ENCODE peak calls at places on chromosomes 3 and 15, in seven cellular contexts. One of them, this sample, is unnamed.

GRCh38 chr15:40660686-40661085 is 34.3 kb upstream of the RAD51 start:
- DNase-seq in H9: no peak
- DNase-seq in mesendoderm: no peak
- DNase-seq in IMR-90: no peak
- DNase-seq in neuronal stem cell: no peak
- DNase-seq in H1: no peak
- DNase-seq in trophoblast cell: no peak
- DNase-seq in this sample: no peak

GRCh38 chr3:105843895-105844500 is 24.8 kb downstream of the CBLB start:
- DNase-seq in H9: no peak
- DNase-seq in mesendoderm: no peak
- DNase-seq in IMR-90: no peak
- DNase-seq in neuronal stem cell: no peak
- DNase-seq in H1: no peak
- DNase-seq in trophoblast cell: no peak
- DNase-seq in this sample: no peak

GRCh38 chr3:113948015-113948917 is 453 bp downstream of the ZDHHC23 start:
- DNase-seq in H9: peak; percentile 81
- DNase-seq in mesendoderm: peak; percentile 76
- DNase-seq in IMR-90: no peak
- DNase-seq in neuronal stem cell: peak; percentile 47
- DNase-seq in H1: peak; percentile 29
- DNase-seq in trophoblast cell: peak; percentile 67
- DNase-seq in this sample: no peak

GRCh38 chr3:4907647-4908046 is 71.6 kb upstream of the BHLHE40 start:
- DNase-seq in H9: no peak
- DNase-seq in mesendoderm: no peak
- DNase-seq in IMR-90: no peak
- DNase-seq in neuronal stem cell: no peak
- DNase-seq in H1: no peak
- DNase-seq in trophoblast cell: no peak
- DNase-seq in this sample: no peak

GRCh38 chr3:142976621-142977398 is 13.3 kb upstream of the PAQR9 start:
- DNase-seq in H9: peak; percentile 45
- DNase-seq in mesendoderm: peak; percentile 65
- DNase-seq in IMR-90: peak; percentile 96
- DNase-seq in neuronal stem cell: no peak
- DNase-seq in H1: no peak
- DNase-seq in trophoblast cell: peak; percentile 71
- DNase-seq in this sample: peak; percentile 89

GRCh38 chr15:91202510-91202909 is 102.5 kb downstream of the SV2B start:
- DNase-seq in H9: no peak
- DNase-seq in mesendoderm: no peak
- DNase-seq in IMR-90: no peak
- DNase-seq in neuronal stem cell: no peak
- DNase-seq in H1: no peak
- DNase-seq in trophoblast cell: no peak
- DNase-seq in this sample: no peak

GRCh38 chr3:11784962-11785361 is 61.7 kb downstream of the TAMM41 start:
- DNase-seq in H9: peak; percentile 35
- DNase-seq in mesendoderm: peak; percentile 77
- DNase-seq in IMR-90: no peak
- DNase-seq in neuronal stem cell: no peak
- DNase-seq in H1: no peak
- DNase-seq in trophoblast cell: peak; percentile 90
- DNase-seq in this sample: peak; percentile 70

GRCh38 chr3:164459526-164460151 is 618.7 kb downstream of the SI start:
- DNase-seq in H9: no peak
- DNase-seq in mesendoderm: peak; percentile 41
- DNase-seq in IMR-90: no peak
- DNase-seq in neuronal stem cell: no peak
- DNase-seq in H1: no peak
- DNase-seq in trophoblast cell: no peak
- DNase-seq in this sample: no peak

GRCh38 chr3:133301194-133301593 is 98.7 kb upstream of the BFSP2 start:
- DNase-seq in H9: no peak
- DNase-seq in mesendoderm: no peak
- DNase-seq in IMR-90: peak; percentile 96
- DNase-seq in neuronal stem cell: no peak
- DNase-seq in H1: no peak
- DNase-seq in trophoblast cell: peak; percentile 66
- DNase-seq in this sample: peak; percentile 49

GRCh38 chr3:20458994-20459736 is 273.2 kb upstream of the SGO1 start:
- DNase-seq in H9: no peak
- DNase-seq in mesendoderm: no peak
- DNase-seq in IMR-90: no peak
- DNase-seq in neuronal stem cell: no peak
- DNase-seq in H1: no peak
- DNase-seq in trophoblast cell: peak; percentile 14
- DNase-seq in this sample: no peak

GRCh38 chr3:20462723-20463122 is 276.7 kb upstream of the SGO1 start:
- DNase-seq in H9: no peak
- DNase-seq in mesendoderm: no peak
- DNase-seq in IMR-90: no peak
- DNase-seq in neuronal stem cell: no peak
- DNase-seq in H1: no peak
- DNase-seq in trophoblast cell: peak; percentile 15
- DNase-seq in this sample: no peak

DNA sequence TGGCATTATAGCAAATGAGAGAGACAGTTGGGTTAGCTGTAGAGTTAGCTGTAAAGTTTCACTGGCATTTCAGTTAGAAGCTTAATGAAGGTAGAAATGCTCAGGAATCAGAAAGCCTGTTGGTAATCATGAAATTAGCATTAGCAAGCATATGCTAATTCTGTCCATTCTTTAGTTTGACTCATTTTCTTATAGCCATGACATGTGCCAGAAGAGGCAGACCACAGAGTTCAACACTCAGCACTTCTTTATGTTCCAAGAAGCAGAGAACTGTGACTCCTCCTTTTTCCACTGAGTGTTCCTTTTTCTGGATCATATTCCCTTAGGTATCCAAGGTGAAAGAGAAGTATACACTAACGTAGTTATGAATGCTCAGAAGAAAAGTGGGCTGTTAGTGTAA is 276.2 kb upstream of the SGO1 start:
- DNase-seq in H9: no peak
- DNase-seq in mesendoderm: no peak
- DNase-seq in IMR-90: no peak
- DNase-seq in neuronal stem cell: no peak
- DNase-seq in H1: no peak
- DNase-seq in trophoblast cell: no peak
- DNase-seq in this sample: no peak
- H3K4ac ChIP-seq in H9: no peak overlapping the region
- H3K4ac ChIP-seq in mesendoderm: no peak overlapping the region
- H3K4ac ChIP-seq in IMR-90: no peak overlapping the region
- H3K4ac ChIP-seq in neuronal stem cell: no peak overlapping the region
- H3K4ac ChIP-seq in H1: no peak overlapping the region
- H3K4ac ChIP-seq in trophoblast cell: no peak overlapping the region
- H3K4ac ChIP-seq in this sample: no peak overlapping the region

DNA sequence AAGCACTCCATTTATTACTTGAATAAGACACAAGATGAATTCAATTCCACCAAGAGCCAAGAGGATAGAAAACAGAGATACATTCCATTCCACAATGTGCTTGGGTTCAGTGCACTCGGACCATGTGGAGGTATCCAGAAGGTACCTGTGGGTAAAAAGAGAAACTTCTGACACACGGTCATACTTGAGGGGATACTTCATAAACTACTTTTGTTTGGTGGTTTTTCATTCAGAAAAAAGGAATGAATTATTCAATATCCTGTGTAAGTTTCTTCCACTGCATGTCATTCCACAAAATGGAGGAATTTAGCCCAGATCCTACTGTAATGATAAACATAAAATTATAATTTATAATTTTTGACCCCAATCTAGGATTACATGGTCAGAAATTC is 5.7 kb downstream of the TM4SF1 start:
- DNase-seq in H9: no peak
- DNase-seq in mesendoderm: no peak
- DNase-seq in IMR-90: no peak
- DNase-seq in neuronal stem cell: no peak
- DNase-seq in H1: no peak
- DNase-seq in trophoblast cell: no peak
- DNase-seq in this sample: no peak
- H3K27ac ChIP-seq in H9: no peak overlapping the region
- H3K27ac ChIP-seq in mesendoderm: no peak overlapping the region
- H3K27ac ChIP-seq in IMR-90: peak overlapping the region; percentile 67
- H3K27ac ChIP-seq in neuronal stem cell: no peak overlapping the region
- H3K27ac ChIP-seq in H1: no peak overlapping the region
- H3K27ac ChIP-seq in trophoblast cell: no peak overlapping the region
- H3K27ac ChIP-seq in this sample: no peak overlapping the region

DNA sequence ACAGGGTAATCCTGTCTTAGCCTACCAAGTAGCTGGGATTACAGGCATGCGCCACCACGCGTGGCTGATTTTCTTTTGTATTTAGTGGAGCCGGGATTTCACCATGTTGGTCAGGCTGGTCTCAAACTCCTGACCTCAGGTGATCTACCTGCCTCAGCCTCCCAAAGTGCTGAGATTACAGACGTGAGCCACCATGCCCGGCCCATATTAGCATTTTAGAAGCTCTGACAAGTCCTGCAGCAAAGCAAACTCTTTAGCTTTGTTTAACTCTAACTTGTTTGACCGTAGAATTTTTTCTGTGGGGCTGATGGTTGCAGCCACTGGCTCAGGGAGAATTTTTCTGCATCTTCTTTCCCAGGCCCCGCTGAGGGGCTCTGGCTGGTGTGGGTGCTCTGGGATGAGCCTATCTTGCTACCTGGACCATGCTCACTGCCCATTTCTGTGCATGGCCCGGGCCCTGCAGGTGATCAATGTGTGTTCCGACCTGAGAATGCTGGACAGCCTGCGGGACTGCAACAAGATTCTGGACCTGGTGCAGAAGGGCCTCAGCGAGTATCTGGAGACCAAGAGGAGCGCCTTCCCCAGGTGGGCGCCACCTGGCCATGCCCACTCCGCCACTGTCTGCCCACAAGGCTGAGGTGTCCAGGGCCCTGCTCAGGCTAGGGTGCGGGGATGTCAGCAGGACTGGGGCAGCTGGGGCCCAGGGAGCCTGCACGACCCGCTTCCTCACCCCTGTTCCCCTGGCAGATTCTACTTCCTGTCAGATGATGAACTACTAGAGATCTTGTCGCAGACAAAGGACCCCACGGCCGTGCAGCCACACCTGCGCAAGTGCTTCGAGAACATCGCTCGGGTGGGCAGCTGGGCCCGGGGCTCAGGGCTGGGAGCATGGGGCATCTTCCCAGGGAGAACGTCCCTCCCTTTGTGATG is 41.3 kb downstream of the DNAH1 start:
- DNase-seq in H9: no peak
- DNase-seq in mesendoderm: no peak
- DNase-seq in IMR-90: no peak
- DNase-seq in neuronal stem cell: no peak
- DNase-seq in H1: no peak
- DNase-seq in trophoblast cell: no peak
- DNase-seq in this sample: no peak
- H3K4ac ChIP-seq in H9: no peak overlapping the region
- H3K4ac ChIP-seq in mesendoderm: no peak overlapping the region
- H3K4ac ChIP-seq in IMR-90: no peak overlapping the region
- H3K4ac ChIP-seq in neuronal stem cell: no peak overlapping the region
- H3K4ac ChIP-seq in H1: no peak overlapping the region
- H3K4ac ChIP-seq in trophoblast cell: no peak overlapping the region
- H3K4ac ChIP-seq in this sample: no peak overlapping the region

DNA sequence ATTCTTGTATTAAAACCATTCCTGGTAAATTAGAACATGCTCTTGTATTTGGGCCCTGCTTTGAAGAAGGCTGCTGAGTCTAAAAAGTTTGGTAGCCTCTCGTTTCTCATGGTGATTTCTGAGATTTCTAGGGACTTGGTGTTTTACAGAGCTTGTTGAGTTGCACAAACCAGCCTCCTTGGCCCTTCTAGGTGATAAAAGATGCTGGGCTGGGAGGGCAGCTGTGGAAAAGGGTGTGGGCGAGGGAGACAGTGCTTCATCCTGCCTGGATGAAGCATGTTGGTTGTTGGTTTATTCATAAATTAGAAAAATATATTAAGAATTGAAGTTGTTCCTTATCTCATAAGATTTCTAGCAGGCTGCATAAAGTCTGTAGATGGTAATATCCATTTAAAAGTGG is 151.7 kb downstream of the IGF1R start:
- DNase-seq in H9: no peak
- DNase-seq in mesendoderm: peak; percentile 41
- DNase-seq in IMR-90: no peak
- DNase-seq in neuronal stem cell: no peak
- DNase-seq in H1: no peak
- DNase-seq in trophoblast cell: no peak
- DNase-seq in this sample: no peak
- H3K27ac ChIP-seq in H9: no peak overlapping the region
- H3K27ac ChIP-seq in mesendoderm: peak overlapping the region; percentile 89
- H3K27ac ChIP-seq in IMR-90: no peak overlapping the region
- H3K27ac ChIP-seq in neuronal stem cell: no peak overlapping the region
- H3K27ac ChIP-seq in H1: peak overlapping the region; percentile 31
- H3K27ac ChIP-seq in trophoblast cell: no peak overlapping the region
- H3K27ac ChIP-seq in this sample: peak overlapping the region; percentile 94

DNA sequence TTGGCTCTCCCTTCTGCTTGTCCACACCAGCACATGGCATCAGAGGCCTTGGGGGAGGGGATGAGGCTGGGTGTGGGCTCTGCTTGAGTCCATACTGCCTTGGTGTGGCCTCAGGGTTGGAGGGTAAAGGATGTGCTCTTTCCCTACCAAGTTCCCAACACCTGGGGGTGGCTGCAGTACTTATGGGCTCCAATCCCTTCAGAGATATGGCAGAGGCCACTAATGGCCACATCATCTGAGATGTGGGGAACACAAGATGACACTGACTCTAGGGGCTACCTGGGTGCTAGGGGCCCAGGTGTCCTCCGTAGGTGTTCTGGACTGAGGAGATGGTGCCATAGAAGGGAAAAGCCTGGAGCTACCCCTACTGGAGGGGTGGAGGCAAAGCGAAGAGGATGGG is 6.9 kb downstream of the CXCR6 start:
- DNase-seq in H9: peak; percentile 8
- DNase-seq in mesendoderm: no peak
- DNase-seq in IMR-90: no peak
- DNase-seq in neuronal stem cell: no peak
- DNase-seq in H1: no peak
- DNase-seq in trophoblast cell: no peak
- DNase-seq in this sample: no peak
- H3K4ac ChIP-seq in H9: no peak overlapping the region
- H3K4ac ChIP-seq in mesendoderm: no peak overlapping the region
- H3K4ac ChIP-seq in IMR-90: peak overlapping the region; percentile 76
- H3K4ac ChIP-seq in neuronal stem cell: no peak overlapping the region
- H3K4ac ChIP-seq in H1: no peak overlapping the region
- H3K4ac ChIP-seq in trophoblast cell: no peak overlapping the region
- H3K4ac ChIP-seq in this sample: no peak overlapping the region

DNA sequence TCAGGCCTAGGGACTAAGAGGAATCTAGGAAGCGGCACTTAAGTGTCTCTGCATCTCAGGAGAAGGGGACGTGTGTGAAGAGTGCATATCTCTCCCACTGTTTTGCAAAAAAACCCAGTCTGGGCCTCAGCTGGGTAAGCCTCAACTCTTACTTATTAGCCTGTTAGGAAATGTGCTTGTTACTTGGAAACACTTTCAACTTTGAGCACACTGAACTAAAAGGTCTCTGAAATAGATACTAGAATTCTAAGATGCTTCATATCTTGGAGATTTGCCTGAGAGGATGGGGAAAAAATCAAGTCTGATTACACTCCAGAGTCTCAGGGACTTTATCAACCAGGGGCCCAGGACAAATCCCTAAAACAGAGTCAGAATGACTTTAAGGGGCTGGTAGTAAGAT is 81.8 kb downstream of the WDR76 start:
- DNase-seq in H9: no peak
- DNase-seq in mesendoderm: no peak
- DNase-seq in IMR-90: no peak
- DNase-seq in neuronal stem cell: no peak
- DNase-seq in H1: no peak
- DNase-seq in trophoblast cell: no peak
- DNase-seq in this sample: no peak
- H3K27ac ChIP-seq in H9: no peak overlapping the region
- H3K27ac ChIP-seq in mesendoderm: no peak overlapping the region
- H3K27ac ChIP-seq in IMR-90: no peak overlapping the region
- H3K27ac ChIP-seq in neuronal stem cell: no peak overlapping the region
- H3K27ac ChIP-seq in H1: no peak overlapping the region
- H3K27ac ChIP-seq in trophoblast cell: no peak overlapping the region
- H3K27ac ChIP-seq in this sample: no peak overlapping the region

GRCh38 chr3:8286749-8287148 is 214.9 kb upstream of the LMCD1 start:
- DNase-seq in H9: no peak
- DNase-seq in mesendoderm: no peak
- DNase-seq in IMR-90: no peak
- DNase-seq in neuronal stem cell: no peak
- DNase-seq in H1: no peak
- DNase-seq in trophoblast cell: no peak
- DNase-seq in this sample: no peak
- H3K4ac ChIP-seq in H9: no peak overlapping the region
- H3K4ac ChIP-seq in mesendoderm: no peak overlapping the region
- H3K4ac ChIP-seq in IMR-90: no peak overlapping the region
- H3K4ac ChIP-seq in neuronal stem cell: no peak overlapping the region
- H3K4ac ChIP-seq in H1: no peak overlapping the region
- H3K4ac ChIP-seq in trophoblast cell: no peak overlapping the region
- H3K4ac ChIP-seq in this sample: no peak overlapping the region